ENCODE peak calls at places on chromosomes 11 and 22, in nine cellular contexts. One of them, this sample, is unnamed.

GRCh38 chr22:30408388-30409101 is 11.7 kb downstream of the SEC14L2 start:
- DNase-seq in GM13977: no peak
- DNase-seq in AG10803: peak; percentile 46
- DNase-seq in GM03348: peak; percentile 27
- DNase-seq in cardiac muscle cell: no peak
- DNase-seq in tibial artery: no peak
- DNase-seq in RCC 7860: peak; percentile 70
- DNase-seq in NCI-H1105: no peak
- DNase-seq in stimulated activated CD4-positive, alpha-beta T cell treated with anti-CD3 and anti-CD28 coated beads, TNF-alpha, amount 100 ng/mL, for 1 hour: no peak
- DNase-seq in this sample: no peak

GRCh38 chr11:34425863-34426262 is 12.9 kb upstream of the CAT start:
- DNase-seq in GM13977: no peak
- DNase-seq in AG10803: peak; percentile 92
- DNase-seq in GM03348: peak; percentile 22
- DNase-seq in cardiac muscle cell: no peak
- DNase-seq in tibial artery: no peak
- DNase-seq in RCC 7860: peak; percentile 16
- DNase-seq in NCI-H1105: no peak
- DNase-seq in stimulated activated CD4-positive, alpha-beta T cell treated with anti-CD3 and anti-CD28 coated beads, TNF-alpha, amount 100 ng/mL, for 1 hour: no peak
- DNase-seq in this sample: no peak

GRCh38 chr11:125093502-125093901 is 17.9 kb downstream of the TMEM218 start:
- DNase-seq in GM13977: no peak
- DNase-seq in AG10803: no peak
- DNase-seq in GM03348: no peak
- DNase-seq in cardiac muscle cell: no peak
- DNase-seq in tibial artery: no peak
- DNase-seq in RCC 7860: no peak
- DNase-seq in NCI-H1105: no peak
- DNase-seq in stimulated activated CD4-positive, alpha-beta T cell treated with anti-CD3 and anti-CD28 coated beads, TNF-alpha, amount 100 ng/mL, for 1 hour: no peak
- DNase-seq in this sample: no peak

GRCh38 chr11:85946221-85946620 is 91.0 kb downstream of the CCDC83 start:
- DNase-seq in GM13977: no peak
- DNase-seq in AG10803: peak; percentile 42
- DNase-seq in GM03348: no peak
- DNase-seq in cardiac muscle cell: no peak
- DNase-seq in tibial artery: no peak
- DNase-seq in RCC 7860: no peak
- DNase-seq in NCI-H1105: no peak
- DNase-seq in stimulated activated CD4-positive, alpha-beta T cell treated with anti-CD3 and anti-CD28 coated beads, TNF-alpha, amount 100 ng/mL, for 1 hour: no peak
- DNase-seq in this sample: no peak

GRCh38 chr11:6225024-6225423 is 9.4 kb downstream of the FHIP1B start:
- DNase-seq in GM13977: no peak
- DNase-seq in AG10803: no peak
- DNase-seq in GM03348: no peak
- DNase-seq in cardiac muscle cell: no peak
- DNase-seq in tibial artery: no peak
- DNase-seq in RCC 7860: no peak
- DNase-seq in NCI-H1105: no peak
- DNase-seq in stimulated activated CD4-positive, alpha-beta T cell treated with anti-CD3 and anti-CD28 coated beads, TNF-alpha, amount 100 ng/mL, for 1 hour: no peak
- DNase-seq in this sample: no peak

GRCh38 chr11:26572770-26573402 is 823 bp upstream of the MUC15 start:
- DNase-seq in GM13977: no peak
- DNase-seq in AG10803: no peak
- DNase-seq in GM03348: no peak
- DNase-seq in cardiac muscle cell: no peak
- DNase-seq in tibial artery: no peak
- DNase-seq in RCC 7860: no peak
- DNase-seq in NCI-H1105: peak; percentile 14
- DNase-seq in stimulated activated CD4-positive, alpha-beta T cell treated with anti-CD3 and anti-CD28 coated beads, TNF-alpha, amount 100 ng/mL, for 1 hour: no peak
- DNase-seq in this sample: no peak

GRCh38 chr11:101444164-101444563 is 139.6 kb downstream of the TRPC6 start:
- DNase-seq in GM13977: no peak
- DNase-seq in AG10803: no peak
- DNase-seq in GM03348: no peak
- DNase-seq in cardiac muscle cell: peak; percentile 57
- DNase-seq in tibial artery: no peak
- DNase-seq in RCC 7860: no peak
- DNase-seq in NCI-H1105: no peak
- DNase-seq in stimulated activated CD4-positive, alpha-beta T cell treated with anti-CD3 and anti-CD28 coated beads, TNF-alpha, amount 100 ng/mL, for 1 hour: no peak
- DNase-seq in this sample: no peak

GRCh38 chr11:118911880-118912741 is 13.6 kb downstream of the BCL9L start:
- DNase-seq in GM13977: no peak
- DNase-seq in AG10803: peak; percentile 85
- DNase-seq in GM03348: peak; percentile 89
- DNase-seq in cardiac muscle cell: peak; percentile 60
- DNase-seq in tibial artery: peak; percentile 91
- DNase-seq in RCC 7860: peak; percentile 85
- DNase-seq in NCI-H1105: no peak
- DNase-seq in stimulated activated CD4-positive, alpha-beta T cell treated with anti-CD3 and anti-CD28 coated beads, TNF-alpha, amount 100 ng/mL, for 1 hour: peak; percentile 58
- DNase-seq in this sample: peak; percentile 96

GRCh38 chr11:95977534-95978174 is 53.7 kb upstream of the MTMR2 start:
- DNase-seq in GM13977: no peak
- DNase-seq in AG10803: no peak
- DNase-seq in GM03348: no peak
- DNase-seq in cardiac muscle cell: no peak
- DNase-seq in tibial artery: no peak
- DNase-seq in RCC 7860: peak; percentile 64
- DNase-seq in NCI-H1105: no peak
- DNase-seq in stimulated activated CD4-positive, alpha-beta T cell treated with anti-CD3 and anti-CD28 coated beads, TNF-alpha, amount 100 ng/mL, for 1 hour: no peak
- DNase-seq in this sample: no peak

GRCh38 chr22:49827853-49828598 is at the start of gene BRD1:
- DNase-seq in GM13977: peak; percentile 84
- DNase-seq in AG10803: peak; percentile 60
- DNase-seq in GM03348: peak; percentile 92
- DNase-seq in cardiac muscle cell: peak; percentile 84
- DNase-seq in tibial artery: no peak
- DNase-seq in RCC 7860: peak; percentile 19
- DNase-seq in NCI-H1105: peak; percentile 36
- DNase-seq in stimulated activated CD4-positive, alpha-beta T cell treated with anti-CD3 and anti-CD28 coated beads, TNF-alpha, amount 100 ng/mL, for 1 hour: no peak
- DNase-seq in this sample: peak; percentile 87

GRCh38 chr22:27135582-27135981 is 478.2 kb downstream of the MIAT start:
- DNase-seq in GM13977: no peak
- DNase-seq in AG10803: peak; percentile 91
- DNase-seq in GM03348: peak; percentile 81
- DNase-seq in cardiac muscle cell: peak; percentile 16
- DNase-seq in tibial artery: no peak
- DNase-seq in RCC 7860: peak; percentile 97
- DNase-seq in NCI-H1105: no peak
- DNase-seq in stimulated activated CD4-positive, alpha-beta T cell treated with anti-CD3 and anti-CD28 coated beads, TNF-alpha, amount 100 ng/mL, for 1 hour: no peak
- DNase-seq in this sample: no peak

GRCh38 chr22:30902496-30903357 is 65.8 kb downstream of the MORC2 start:
- DNase-seq in GM13977: no peak
- DNase-seq in AG10803: no peak
- DNase-seq in GM03348: no peak
- DNase-seq in cardiac muscle cell: no peak
- DNase-seq in tibial artery: no peak
- DNase-seq in RCC 7860: no peak
- DNase-seq in NCI-H1105: no peak
- DNase-seq in stimulated activated CD4-positive, alpha-beta T cell treated with anti-CD3 and anti-CD28 coated beads, TNF-alpha, amount 100 ng/mL, for 1 hour: no peak
- DNase-seq in this sample: no peak

GRCh38 chr11:66013762-66014100 is 1.9 kb downstream of the CST6 start:
- DNase-seq in GM13977: no peak
- DNase-seq in AG10803: no peak
- DNase-seq in GM03348: no peak
- DNase-seq in cardiac muscle cell: no peak
- DNase-seq in tibial artery: no peak
- DNase-seq in RCC 7860: no peak
- DNase-seq in NCI-H1105: no peak
- DNase-seq in stimulated activated CD4-positive, alpha-beta T cell treated with anti-CD3 and anti-CD28 coated beads, TNF-alpha, amount 100 ng/mL, for 1 hour: no peak
- DNase-seq in this sample: no peak

GRCh38 chr11:12020546-12020945 is 12.1 kb upstream of the DKK3 start:
- DNase-seq in GM13977: no peak
- DNase-seq in AG10803: no peak
- DNase-seq in GM03348: no peak
- DNase-seq in cardiac muscle cell: peak; percentile 14
- DNase-seq in tibial artery: no peak
- DNase-seq in RCC 7860: no peak
- DNase-seq in NCI-H1105: no peak
- DNase-seq in stimulated activated CD4-positive, alpha-beta T cell treated with anti-CD3 and anti-CD28 coated beads, TNF-alpha, amount 100 ng/mL, for 1 hour: no peak
- DNase-seq in this sample: no peak

This sample was measured in aorta.